ENCODE peak calls at places on chromosome 1, in five cellular contexts. I, G, D, F and A are unnamed samples.

GRCh38 chr1:62188111-62188510 is 6.5 kb upstream of the L1TD1 start:
- DNase-seq in I (no peak), G (no peak), D (no peak), F (no peak), A (no peak)

GRCh38 chr1:204977327-204977726 is 65.7 kb upstream of the CNTN2 start:
- DNase-seq in I (no peak), G (no peak), D (no peak), F (peak), A (peak)

GRCh38 chr1:64941466-64942117 is 24.8 kb downstream of the JAK1 start:
- DNase-seq in I (no peak), G (no peak), D (no peak), F (no peak), A (no peak)

GRCh38 chr1:151513626-151514101 is 2.5 kb downstream of the CGN start:
- DNase-seq in I (no peak), G (no peak), D (peak), F (no peak), A (no peak)

GRCh38 chr1:176852124-176852523 is 312.4 kb downstream of the ASTN1 start:
- DNase-seq in I (no peak), G (no peak), D (no peak), F (no peak), A (no peak)

GRCh38 chr1:235199441-235199840 is 38.4 kb upstream of the RBM34 start:
- DNase-seq in I (peak), G (peak), D (peak), F (no peak), A (no peak)

GRCh38 chr1:78493456-78493855 is 2.7 kb downstream of the PTGFR start:
- DNase-seq in I (no peak), G (no peak), D (peak), F (no peak), A (no peak)

GRCh38 chr1:243233908-243234307 is 21.2 kb downstream of the CEP170 start:
- DNase-seq in I (no peak), G (peak), D (peak), F (no peak), A (no peak)

GRCh38 chr1:152879559-152880198 is 1.6 kb downstream of the SMCP start:
- DNase-seq in I (no peak), G (no peak), D (no peak), F (no peak), A (no peak)

GRCh38 chr1:240946926-240947325 is 335.0 kb upstream of the GREM2 start:
- DNase-seq in I (peak), G (peak), D (peak), F (peak), A (peak)

GRCh38 chr1:240169188-240169587 is 77.5 kb downstream of the FMN2 start:
- DNase-seq in I (no peak), G (peak), D (peak), F (no peak), A (no peak)

GRCh38 chr1:55695553-55695952 is 480.4 kb upstream of the USP24 start:
- DNase-seq in I (no peak), G (no peak), D (peak), F (no peak), A (no peak)

GRCh38 chr1:223887724-223888428 is 42.1 kb upstream of the TP53BP2 start:
- DNase-seq in I (no peak), G (peak), D (peak), F (no peak), A (no peak)

GRCh38 chr1:228154685-228155571 is 5.2 kb downstream of the GJC2 start:
- DNase-seq in I (no peak), G (no peak), D (no peak), F (no peak), A (no peak)

GRCh38 chr1:21586926-21587601 is 77.8 kb downstream of the ALPL start:
- DNase-seq in I (no peak), G (peak), D (peak), F (no peak), A (no peak)

DNA sequence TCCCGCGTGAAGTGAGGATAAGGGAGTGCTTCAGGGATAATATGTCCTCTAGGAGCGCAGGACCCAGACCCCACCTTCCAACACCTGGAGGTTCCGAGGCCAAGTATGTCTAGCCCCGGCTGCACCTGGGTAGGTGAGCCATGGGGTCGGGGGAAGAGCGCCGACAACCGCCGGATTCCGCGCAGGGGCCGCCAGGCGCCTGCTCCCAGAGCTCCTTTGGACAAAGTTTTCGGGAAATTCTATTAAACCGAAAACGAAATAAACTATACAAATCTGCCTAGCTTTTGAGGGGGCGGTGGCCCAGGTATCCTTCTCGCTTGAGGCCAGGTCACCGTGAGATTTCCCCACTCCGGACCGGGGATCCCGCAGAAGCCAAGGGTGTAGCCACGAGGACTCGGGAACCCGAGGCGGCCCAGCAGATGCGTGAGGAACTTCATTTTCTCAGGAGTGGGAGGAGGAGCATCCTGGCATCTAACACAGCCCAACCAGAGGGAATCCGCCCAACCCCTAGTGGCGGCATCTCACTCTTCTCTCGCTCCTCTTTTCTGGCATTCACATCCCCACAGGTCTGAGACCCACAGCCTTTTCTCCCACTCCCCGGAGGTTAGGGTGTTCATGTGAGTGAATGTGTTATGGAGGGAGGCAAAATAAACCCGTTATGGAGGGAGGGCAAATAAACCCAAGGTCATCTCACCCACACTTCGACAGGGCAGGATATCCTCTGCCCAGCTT is 2.3 kb upstream of the DMRTA2 start:
- DNase-seq in I (no peak), G (no peak), D (peak), F (peak), A (no peak)
- TF ChIP-seq CTCF in I (peak), G (no peak), D (peak), F (no peak), A (no peak)

DNA sequence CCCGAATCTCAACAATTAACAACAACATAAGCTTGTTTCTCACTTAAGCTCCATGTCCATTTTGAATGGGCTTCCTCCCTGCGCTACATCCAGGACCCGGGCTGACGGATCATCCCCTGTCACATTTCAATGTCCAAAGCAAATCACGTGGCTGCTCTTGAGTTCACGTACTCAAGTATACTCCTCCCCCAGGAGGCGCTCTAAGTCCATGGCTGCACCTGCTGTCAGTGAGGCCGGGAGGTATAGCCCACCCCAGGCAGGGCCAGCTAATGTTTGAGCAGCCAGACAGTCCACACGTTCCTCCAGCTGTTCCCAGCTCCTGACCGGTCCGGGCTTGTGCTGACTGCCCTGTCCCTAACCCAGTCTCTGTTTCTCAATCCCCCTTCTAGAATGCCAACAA is 220.8 kb downstream of the SLC35F3 start:
- DNase-seq in I (peak), G (peak), D (no peak), F (peak), A (peak)
- TF ChIP-seq CTCF in I (peak), G (peak), D (no peak), F (no peak), A (no peak)

GRCh38 chr1:196717868-196718267 is 56.8 kb upstream of the CFHR3 start:
- DNase-seq in I (no peak), G (no peak), D (no peak), F (no peak), A (no peak)

GRCh38 chr1:196723325-196724185 is 51.1 kb upstream of the CFHR3 start:
- DNase-seq in I (peak), G (peak), D (peak), F (peak), A (peak)
- TF ChIP-seq CTCF in I (peak), G (peak), D (peak), F (peak), A (peak)

DNA sequence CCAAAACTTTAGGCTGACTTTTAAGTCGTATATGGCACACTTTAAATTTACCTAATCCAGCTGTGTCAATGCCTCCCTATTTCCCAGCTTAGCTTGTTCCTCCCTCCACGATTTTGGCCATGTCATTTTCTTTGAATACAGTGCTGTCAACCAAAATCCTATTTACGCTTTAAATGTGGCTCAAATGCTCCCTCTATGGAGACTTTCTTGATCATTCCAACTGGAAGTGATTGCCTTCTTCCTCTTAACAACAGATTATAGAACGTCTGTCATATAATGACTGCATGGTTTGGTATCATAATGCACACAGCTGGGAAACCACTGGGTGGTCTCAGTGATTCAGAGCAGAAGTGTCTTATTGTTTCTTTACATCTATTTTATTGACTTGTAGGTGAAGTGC is 18.9 kb upstream of the BATF3 start:
- DNase-seq in I (no peak), G (peak), D (peak), F (no peak), A (no peak)
- TF ChIP-seq CTCF in I (no peak), G (peak), D (peak), F (no peak), A (no peak)

DNA sequence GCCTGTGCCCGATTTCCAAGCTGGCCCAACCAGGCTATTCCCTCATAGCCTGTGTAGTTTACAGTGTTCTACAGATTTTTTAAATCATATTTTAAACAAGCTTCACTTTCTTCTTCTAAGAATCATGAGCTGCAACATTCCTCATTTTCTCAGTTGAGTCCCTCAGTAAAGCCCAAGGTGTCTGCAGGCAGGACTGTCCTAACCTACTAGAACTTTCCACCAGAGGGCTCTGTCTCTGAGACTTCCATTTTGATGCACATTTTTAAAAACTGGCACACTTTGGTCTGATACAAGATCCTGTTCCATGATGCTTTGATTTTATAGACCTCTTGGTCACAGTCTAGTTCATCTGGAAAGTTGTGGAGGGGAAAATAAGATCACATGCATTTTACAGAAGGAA is 21.6 kb upstream of the SLAMF6 start:
- DNase-seq in I (no peak), G (no peak), D (peak), F (no peak), A (peak)
- TF ChIP-seq CTCF in I (peak), G (peak), D (peak), F (peak), A (peak)

GRCh38 chr1:225809842-225810578 is at the start of gene EPHX1:
- DNase-seq in I (peak), G (peak), D (peak), F (peak), A (peak)
- TF ChIP-seq CTCF in I (peak), G (no peak), D (no peak), F (peak), A (peak)

DNA sequence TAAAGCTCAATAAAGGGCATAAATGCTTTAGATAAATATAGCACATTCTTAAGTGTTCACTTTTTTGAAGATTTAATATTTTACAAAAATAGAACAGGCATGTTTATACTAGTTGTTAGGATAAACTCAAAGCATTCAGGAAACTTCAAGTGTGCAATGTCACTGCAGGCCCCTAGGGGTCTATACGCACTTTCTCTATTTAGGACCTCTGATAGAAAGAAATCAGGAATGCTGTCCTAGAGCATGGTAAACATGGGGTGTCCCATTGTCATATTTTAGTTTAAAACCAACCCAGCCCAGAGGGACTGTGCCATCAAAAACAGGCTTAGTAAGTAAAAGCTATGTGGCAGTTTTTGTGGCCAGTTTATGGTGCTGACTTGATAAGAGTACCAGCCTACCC is 102.2 kb downstream of the BARHL2 start:
- DNase-seq in I (no peak), G (no peak), D (no peak), F (no peak), A (no peak)
- TF ChIP-seq CTCF in I (peak), G (peak), D (peak), F (no peak), A (peak)

DNA sequence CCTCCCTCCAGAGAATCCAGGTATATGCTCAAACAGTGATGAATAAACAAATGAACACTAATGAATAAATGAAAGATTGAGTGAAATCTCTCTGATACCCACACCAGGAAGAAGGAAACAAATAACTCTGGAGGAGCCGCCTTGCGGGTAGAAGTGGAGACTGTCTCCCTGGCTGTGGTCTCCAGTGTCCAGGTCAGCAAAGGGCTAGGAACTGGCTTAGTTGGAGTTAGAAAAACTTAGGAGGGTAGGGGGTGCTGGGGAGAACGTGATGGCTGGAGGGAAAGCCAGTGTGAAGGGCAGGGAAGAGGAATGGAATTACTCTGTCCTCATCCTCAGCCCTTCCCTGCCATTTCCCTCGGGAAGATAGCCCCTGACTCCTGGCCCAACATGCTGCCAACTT is 537 bp downstream of the RHBDL2 start:
- DNase-seq in I (no peak), G (no peak), D (no peak), F (no peak), A (no peak)
- TF ChIP-seq CTCF in I (no peak), G (no peak), D (no peak), F (no peak), A (no peak)

GRCh38 chr1:19398309-19398760 is 86.2 kb downstream of the SLC66A1 start:
- DNase-seq in I (no peak), G (peak), D (peak), F (no peak), A (no peak)
- TF ChIP-seq CTCF in I (no peak), G (peak), D (peak), F (no peak), A (no peak)